ENCODE peak calls at places on chromosomes 1 and 21, in six cellular contexts. A is anterior cingulate cortex; T is CD4-positive, alpha-beta T cell; K is aorta; I is occipital lobe; R is HTR-8/SVneo. C is an unnamed sample.

GRCh38 chr1:232149302-232150201 is 480.4 kb downstream of the SIPA1L2 start:
- DNase-seq in A (no peak), T (no peak), K (no peak), I (no peak), R (no peak), C (no peak)

GRCh38 chr1:116175621-116176020 is 64.4 kb downstream of the MAB21L3 start:
- DNase-seq in A (no peak), T (no peak), K (no peak), I (no peak), R (no peak), C (no peak)

GRCh38 chr1:68819190-68819829 is 322.4 kb upstream of the DEPDC1 start:
- DNase-seq in A (no peak), T (no peak), K (no peak), I (no peak), R (peak; percentile 10), C (no peak)

GRCh38 chr1:181028241-181029014 is 5.4 kb upstream of the MR1 start:
- DNase-seq in A (no peak), T (no peak), K (no peak), I (no peak), R (no peak), C (no peak)

GRCh38 chr1:234309598-234310459 is 63.4 kb upstream of the COA6 start:
- DNase-seq in A (no peak), T (peak; percentile 57), K (no peak), I (peak; percentile 38), R (peak; percentile 81), C (no peak)

GRCh38 chr1:39779821-39780220 is 8.7 kb upstream of the OXCT2 start:
- DNase-seq in A (no peak), T (no peak), K (peak; percentile 23), I (no peak), R (no peak), C (no peak)

GRCh38 chr21:16587141-16587570 is 857.4 kb downstream of the USP25 start:
- DNase-seq in A (peak; percentile 39), T (no peak), K (peak; percentile 75), I (peak; percentile 73), R (peak; percentile 36), C (no peak)

GRCh38 chr1:8061210-8061609 is 35.1 kb upstream of the ERRFI1 start:
- DNase-seq in A (no peak), T (no peak), K (no peak), I (no peak), R (peak; percentile 64), C (no peak)

GRCh38 chr1:193680247-193680923 is 494.0 kb upstream of the B3GALT2 start:
- DNase-seq in A (no peak), T (no peak), K (no peak), I (no peak), R (no peak), C (no peak)

GRCh38 chr1:119368556-119368955 is at the start of gene HAO2:
- DNase-seq in A (no peak), T (no peak), K (no peak), I (no peak), R (no peak), C (no peak)

GRCh38 chr1:84096121-84096635 is 47.9 kb upstream of the PRKACB start:
- DNase-seq in A (no peak), T (no peak), K (no peak), I (no peak), R (no peak), C (no peak)

GRCh38 chr1:209491897-209492296 is 91.6 kb upstream of the CAMK1G start:
- DNase-seq in A (no peak), T (no peak), K (no peak), I (no peak), R (no peak), C (no peak)

GRCh38 chr1:211259596-211260126 is 495 bp downstream of the RCOR3 start:
- DNase-seq in A (peak; percentile 67), T (peak; percentile 52), K (peak; percentile 83), I (peak; percentile 60), R (peak; percentile 61), C (no peak)

GRCh38 chr1:11719313-11720032 is 16.5 kb upstream of the AGTRAP start:
- DNase-seq in A (peak; percentile 61), T (peak; percentile 80), K (peak; percentile 95), I (peak; percentile 63), R (peak; percentile 41), C (no peak)

GRCh38 chr1:13890766-13891165 is 190.8 kb downstream of the PRDM2 start:
- DNase-seq in A (no peak), T (no peak), K (no peak), I (no peak), R (no peak), C (no peak)

GRCh38 chr1:54475357-54476230 is 69.4 kb upstream of the SSBP3 start:
- DNase-seq in A (no peak), T (peak; percentile 63), K (no peak), I (no peak), R (no peak), C (no peak)

GRCh38 chr1:3074297-3074741 is 5.3 kb downstream of the PRDM16 start:
- DNase-seq in A (no peak), T (no peak), K (no peak), I (no peak), R (no peak), C (no peak)

GRCh38 chr1:102186541-102186940 is 189.8 kb upstream of the OLFM3 start:
- DNase-seq in A (no peak), T (no peak), K (no peak), I (no peak), R (no peak), C (no peak)

GRCh38 chr1:93200086-93200620 is 19.6 kb downstream of the CCDC18 start:
- DNase-seq in A (no peak), T (no peak), K (no peak), I (no peak), R (no peak), C (no peak)

GRCh38 chr1:112594208-112594876 is 24.6 kb downstream of the ST7L start:
- DNase-seq in A (no peak), T (no peak), K (no peak), I (no peak), R (no peak), C (no peak)

GRCh38 chr1:29240400-29240837 is 4.1 kb downstream of the PTPRU start:
- DNase-seq in A (no peak), T (no peak), K (peak; percentile 55), I (no peak), R (no peak), C (no peak)

C was measured in GM12878.